ENCODE peak calls at places on chromosomes 3 and 15, in seven cellular contexts. Z is Right ventricle myocardium superior; V is NCI-H1417; I is mucosa of gallbladder; A is activated gamma-delta T cell treated with anti-CD3 and anti-CD28 coated beads, Interleukin-2, amount 50 U/mL, for 16 hours; D is MM.1S; S is RWPE1. Y is an unnamed sample.

GRCh38 chr15:40058476-40059140 is 19.6 kb upstream of the SRP14 start:
- DNase-seq in V (no peak), Z (no peak), A (no peak), D (peak), S (no peak), I (no peak), Y (no peak)

GRCh38 chr15:39582286-39582976 is 1.6 kb downstream of the THBS1 start:
- DNase-seq in Z (peak), S (no peak), V (no peak), D (no peak), A (no peak), I (no peak), Y (no peak)

GRCh38 chr3:61589856-61590255 is 28.5 kb downstream of the PTPRG start:
- DNase-seq in V (no peak), Z (no peak), A (no peak), D (no peak), I (no peak), S (peak), Y (no peak)

GRCh38 chr3:79005084-79005483 is 762.7 kb downstream of the ROBO1 start:
- DNase-seq in V (no peak), D (no peak), I (no peak), S (no peak), Z (no peak), A (no peak), Y (no peak)

GRCh38 chr15:97995881-97996603 is 35.5 kb downstream of the ARRDC4 start:
- DNase-seq in V (peak), D (peak), Z (no peak), S (no peak), A (no peak), I (no peak), Y (no peak)

GRCh38 chr3:172201990-172202318 is 162.6 kb downstream of the FNDC3B start:
- DNase-seq in Z (no peak), A (no peak), I (no peak), V (no peak), D (no peak), S (no peak), Y (no peak)

GRCh38 chr15:60479361-60479684 is 381 bp upstream of the ICE2 start:
- DNase-seq in A (no peak), Z (no peak), D (no peak), I (no peak), V (no peak), S (no peak), Y (no peak)

GRCh38 chr3:106860182-106860581 is 517.1 kb upstream of the CCDC54 start:
- DNase-seq in V (no peak), Z (no peak), I (no peak), A (no peak), S (peak), D (no peak), Y (no peak)

GRCh38 chr15:62857411-62857853 is 185.1 kb upstream of the TPM1 start:
- DNase-seq in Z (no peak), A (no peak), V (no peak), D (peak), I (no peak), S (peak), Y (no peak)

GRCh38 chr3:11047500-11047899 is 55.0 kb downstream of the SLC6A1 start:
- DNase-seq in S (no peak), D (no peak), V (no peak), A (no peak), I (no peak), Z (no peak), Y (no peak)

GRCh38 chr3:169365993-169366915 is 297.3 kb downstream of the MECOM start:
- DNase-seq in V (peak), S (no peak), D (peak), I (no peak), Z (no peak), A (no peak), Y (no peak)

GRCh38 chr3:25297667-25298585 is 130.1 kb upstream of the RARB start:
- DNase-seq in A (no peak), V (no peak), I (no peak), Z (no peak), S (no peak), D (no peak), Y (no peak)

GRCh38 chr3:24500806-24501205 is 6.2 kb upstream of the THRB start:
- DNase-seq in Z (no peak), V (no peak), A (no peak), I (no peak), D (no peak), S (no peak), Y (no peak)

GRCh38 chr3:24802614-24803013 is 308.0 kb upstream of the THRB start:
- DNase-seq in Z (no peak), A (no peak), D (no peak), V (no peak), S (no peak), I (no peak), Y (no peak)

GRCh38 chr3:156321934-156322333 is 201.6 kb downstream of the KCNAB1 start:
- DNase-seq in I (no peak), Z (no peak), D (no peak), A (no peak), S (no peak), V (peak), Y (no peak)

GRCh38 chr15:68426149-68426548 is 5.8 kb downstream of the ITGA11 start:
- DNase-seq in D (no peak), Z (no peak), V (no peak), S (no peak), I (no peak), A (no peak), Y (no peak)

GRCh38 chr3:168426196-168426595 is 330.5 kb upstream of the GOLIM4 start:
- DNase-seq in D (no peak), Z (no peak), V (no peak), I (no peak), S (no peak), A (no peak), Y (no peak)